ENCODE peak calls at places on chromosomes 13 and 19, in six cellular contexts. V is activated naive CD8-positive, alpha-beta T cell treated with anti-CD3 and anti-CD28 coated beads for 36 hours; S is SJSA1; R is cardiac fibroblast; F is hepatic stellate cell; Q is NCI-H774. D is an unnamed sample.

GRCh38 chr19:38693380-38694223 is 46.2 kb downstream of the ACTN4 start:
- DNase-seq in V (no peak), S (peak), R (peak), F (peak), Q (no peak), D (no peak)

GRCh38 chr19:49114630-49115363 is 627 bp downstream of the LIN7B start:
- DNase-seq in V (peak), S (peak), R (peak), F (peak), Q (no peak), D (peak)

GRCh38 chr19:43468354-43469159 is 3.1 kb upstream of the LYPD3 start:
- DNase-seq in V (no peak), S (no peak), R (no peak), F (no peak), Q (no peak), D (no peak)

GRCh38 chr19:48465215-48465614 is 4.0 kb upstream of the CYTH2 start:
- DNase-seq in V (no peak), S (no peak), R (no peak), F (no peak), Q (no peak), D (no peak)

GRCh38 chr19:38183227-38183914 is 40.7 kb downstream of the DPF1 start:
- DNase-seq in V (no peak), S (no peak), R (peak), F (peak), Q (no peak), D (no peak)

GRCh38 chr13:50892162-50892944 is 17.2 kb upstream of the RNASEH2B start:
- DNase-seq in V (peak), S (no peak), R (no peak), F (no peak), Q (no peak), D (peak)

GRCh38 chr19:15379996-15380647 is 535 bp upstream of the AKAP8 start:
- DNase-seq in V (no peak), S (no peak), R (peak), F (no peak), Q (peak), D (no peak)

GRCh38 chr19:58059003-58059671 is at the start of gene ZNF135:
- DNase-seq in V (peak), S (no peak), R (peak), F (peak), Q (no peak), D (peak)

GRCh38 chr13:26540319-26540718 is 17.2 kb upstream of the WASF3 start:
- DNase-seq in V (no peak), S (no peak), R (no peak), F (no peak), Q (no peak), D (no peak)

GRCh38 chr13:38418286-38418685 is 68.6 kb downstream of the UFM1 start:
- DNase-seq in V (no peak), S (no peak), R (peak), F (no peak), Q (no peak), D (no peak)

GRCh38 chr19:861756-862528 is 2.5 kb downstream of the CFD start:
- DNase-seq in V (peak), S (no peak), R (peak), F (peak), Q (peak), D (no peak)

GRCh38 chr19:55253842-55254624 is 4.8 kb downstream of the PPP6R1 start:
- DNase-seq in V (peak), S (no peak), R (no peak), F (no peak), Q (peak), D (peak)

GRCh38 chr13:113862191-113862765 is 1.6 kb downstream of the GAS6 start:
- DNase-seq in V (no peak), S (no peak), R (no peak), F (no peak), Q (no peak), D (no peak)

GRCh38 chr19:18745012-18745735 is 45.9 kb downstream of the COMP start:
- DNase-seq in V (no peak), S (no peak), R (no peak), F (no peak), Q (no peak), D (no peak)

GRCh38 chr19:11881151-11881800 is 6.3 kb upstream of the ZNF69 start:
- DNase-seq in V (peak), S (no peak), R (peak), F (peak), Q (peak), D (peak)

GRCh38 chr13:99031725-99032298 is 53.9 kb upstream of the DOCK9 start:
- DNase-seq in V (no peak), S (peak), R (no peak), F (no peak), Q (no peak), D (no peak)